ENCODE peak calls at places on chromosomes 7 and 10, in four cellular contexts. One of them, this sample, is unnamed.

GRCh38 chr7:88111136-88111748 is 108.6 kb downstream of the SRI start:
- DNase-seq in PC-9: no peak
- DNase-seq in NB4: peak
- DNase-seq in choroid plexus epithelial cell: peak
- DNase-seq in this sample: peak

GRCh38 chr10:35925511-35925910 is 283.4 kb upstream of the FZD8 start:
- DNase-seq in PC-9: no peak
- DNase-seq in NB4: no peak
- DNase-seq in choroid plexus epithelial cell: peak
- DNase-seq in this sample: no peak

GRCh38 chr7:11751807-11752389 is 80.1 kb downstream of the THSD7A start:
- DNase-seq in choroid plexus epithelial cell: peak
- DNase-seq in NB4: no peak
- DNase-seq in PC-9: no peak
- DNase-seq in this sample: no peak

GRCh38 chr7:152636436-152636835 is 39.5 kb downstream of the XRCC2 start:
- DNase-seq in choroid plexus epithelial cell: no peak
- DNase-seq in PC-9: no peak
- DNase-seq in NB4: peak
- DNase-seq in this sample: no peak

GRCh38 chr7:66500087-66500486 is 128.6 kb upstream of the KCTD7 start:
- DNase-seq in NB4: no peak
- DNase-seq in PC-9: no peak
- DNase-seq in choroid plexus epithelial cell: no peak
- DNase-seq in this sample: no peak

GRCh38 chr10:2891073-2891769 is 176.1 kb upstream of the PFKP start:
- DNase-seq in PC-9: no peak
- DNase-seq in choroid plexus epithelial cell: no peak
- DNase-seq in NB4: peak
- DNase-seq in this sample: no peak

GRCh38 chr10:120987359-120987758 is 136.2 kb downstream of the WDR11 start:
- DNase-seq in NB4: peak
- DNase-seq in choroid plexus epithelial cell: no peak
- DNase-seq in PC-9: no peak
- DNase-seq in this sample: no peak

GRCh38 chr10:2207246-2207922 is 470.1 kb upstream of the ADARB2 start:
- DNase-seq in PC-9: no peak
- DNase-seq in NB4: no peak
- DNase-seq in choroid plexus epithelial cell: no peak
- DNase-seq in this sample: no peak

GRCh38 chr10:5698062-5698461 is 13.4 kb downstream of the TASOR2 start:
- DNase-seq in choroid plexus epithelial cell: no peak
- DNase-seq in PC-9: no peak
- DNase-seq in NB4: no peak
- DNase-seq in this sample: no peak

GRCh38 chr10:15146366-15146765 is 22.1 kb downstream of the NMT2 start:
- DNase-seq in choroid plexus epithelial cell: no peak
- DNase-seq in NB4: no peak
- DNase-seq in PC-9: no peak
- DNase-seq in this sample: no peak

DNA sequence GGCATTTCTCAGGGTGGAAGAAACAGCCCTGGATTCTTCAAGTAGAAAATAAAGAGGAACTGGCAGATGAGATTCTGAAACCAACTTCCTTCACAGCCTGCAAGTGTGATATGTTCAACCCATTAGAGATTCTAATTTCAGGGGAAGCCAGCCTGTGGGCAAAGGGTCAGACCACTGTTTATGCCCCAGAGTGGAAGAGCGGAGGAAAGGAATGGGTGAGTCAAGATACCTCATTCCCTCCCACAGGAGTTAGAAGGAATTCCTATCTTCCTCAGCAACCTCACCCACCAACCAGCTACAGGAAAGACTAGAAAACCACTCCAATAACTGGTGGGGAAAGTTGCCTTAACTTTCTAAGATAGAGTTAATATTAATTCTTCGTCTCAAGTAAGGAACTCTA is 50.4 kb upstream of the BMPER start:
- DNase-seq in NB4: peak
- DNase-seq in PC-9: no peak
- DNase-seq in choroid plexus epithelial cell: peak
- DNase-seq in this sample: peak
- TF ChIP-seq CTCF in NB4: no peak
- TF ChIP-seq CTCF in PC-9: no peak
- TF ChIP-seq CTCF in choroid plexus epithelial cell: no peak
- TF ChIP-seq CTCF in this sample: no peak

GRCh38 chr7:1567893-1568292 is 1.9 kb downstream of the PSMG3 start:
- DNase-seq in PC-9: peak
- DNase-seq in NB4: no peak
- DNase-seq in choroid plexus epithelial cell: peak
- DNase-seq in this sample: no peak

GRCh38 chr7:1569440-1569832 is 396 bp downstream of the PSMG3 start:
- DNase-seq in NB4: no peak
- DNase-seq in PC-9: no peak
- DNase-seq in choroid plexus epithelial cell: no peak
- DNase-seq in this sample: no peak

GRCh38 chr7:1569016-1569415 is 816 bp downstream of the PSMG3 start:
- DNase-seq in PC-9: peak
- DNase-seq in NB4: peak
- DNase-seq in choroid plexus epithelial cell: peak
- DNase-seq in this sample: no peak

GRCh38 chr7:1566687-1567081 is 3.1 kb downstream of the PSMG3 start:
- DNase-seq in choroid plexus epithelial cell: no peak
- DNase-seq in NB4: no peak
- DNase-seq in PC-9: no peak
- DNase-seq in this sample: no peak

GRCh38 chr7:1567082-1567771 is 2.6 kb downstream of the PSMG3 start:
- DNase-seq in PC-9: peak
- DNase-seq in NB4: peak
- DNase-seq in choroid plexus epithelial cell: peak
- DNase-seq in this sample: no peak
- H3K4me3 ChIP-seq in PC-9: no peak
- H3K4me3 ChIP-seq in NB4: no peak
- H3K4me3 ChIP-seq in choroid plexus epithelial cell: no peak
- H3K4me3 ChIP-seq in this sample: no peak

DNA sequence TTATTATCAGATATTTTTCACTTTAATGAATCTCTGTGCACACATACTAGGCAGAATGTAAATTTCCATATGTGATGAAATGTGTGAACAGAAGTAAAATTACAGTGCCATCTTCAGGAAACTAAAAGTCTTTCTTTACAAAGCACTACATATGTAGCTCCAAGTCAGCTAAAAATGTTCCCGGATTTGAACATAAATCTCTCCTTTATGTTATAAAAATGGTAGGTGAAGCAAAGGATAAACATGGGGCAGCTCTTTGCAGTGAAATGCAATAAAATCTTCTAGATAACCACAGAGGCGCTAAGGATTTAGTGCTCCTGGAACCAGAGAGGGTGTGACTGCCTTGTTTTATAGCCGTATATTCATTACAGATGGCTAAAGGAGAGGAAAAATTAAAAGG is 104.9 kb upstream of the C7orf33 start:
- DNase-seq in choroid plexus epithelial cell: peak
- DNase-seq in NB4: no peak
- DNase-seq in PC-9: no peak
- DNase-seq in this sample: no peak
- TF ChIP-seq CTCF in choroid plexus epithelial cell: no peak
- TF ChIP-seq CTCF in NB4: no peak
- TF ChIP-seq CTCF in PC-9: peak
- TF ChIP-seq CTCF in this sample: no peak

GRCh38 chr10:4137299-4137698 is 352.3 kb upstream of the KLF6 start:
- DNase-seq in PC-9: no peak
- DNase-seq in choroid plexus epithelial cell: no peak
- DNase-seq in NB4: no peak
- DNase-seq in this sample: no peak
- H3K4me3 ChIP-seq in PC-9: no peak
- H3K4me3 ChIP-seq in choroid plexus epithelial cell: no peak
- H3K4me3 ChIP-seq in NB4: no peak
- H3K4me3 ChIP-seq in this sample: no peak

GRCh38 chr7:80729586-80730320 is 91.3 kb downstream of the CD36 start:
- DNase-seq in PC-9: peak
- DNase-seq in NB4: no peak
- DNase-seq in choroid plexus epithelial cell: peak
- DNase-seq in this sample: peak

GRCh38 chr7:80736371-80736770 is 97.9 kb downstream of the CD36 start:
- DNase-seq in NB4: no peak
- DNase-seq in PC-9: no peak
- DNase-seq in choroid plexus epithelial cell: no peak
- DNase-seq in this sample: no peak

GRCh38 chr7:80726731-80727130 is 88.3 kb downstream of the CD36 start:
- DNase-seq in PC-9: no peak
- DNase-seq in NB4: no peak
- DNase-seq in choroid plexus epithelial cell: no peak
- DNase-seq in this sample: no peak

GRCh38 chr7:80735330-80735729 is 96.9 kb downstream of the CD36 start:
- DNase-seq in PC-9: no peak
- DNase-seq in NB4: no peak
- DNase-seq in choroid plexus epithelial cell: no peak
- DNase-seq in this sample: no peak

GRCh38 chr7:80732635-80733034 is 94.2 kb downstream of the CD36 start:
- DNase-seq in PC-9: no peak
- DNase-seq in choroid plexus epithelial cell: no peak
- DNase-seq in NB4: peak
- DNase-seq in this sample: no peak
- TF ChIP-seq CTCF in PC-9: peak
- TF ChIP-seq CTCF in choroid plexus epithelial cell: peak
- TF ChIP-seq CTCF in NB4: peak
- TF ChIP-seq CTCF in this sample: no peak

DNA sequence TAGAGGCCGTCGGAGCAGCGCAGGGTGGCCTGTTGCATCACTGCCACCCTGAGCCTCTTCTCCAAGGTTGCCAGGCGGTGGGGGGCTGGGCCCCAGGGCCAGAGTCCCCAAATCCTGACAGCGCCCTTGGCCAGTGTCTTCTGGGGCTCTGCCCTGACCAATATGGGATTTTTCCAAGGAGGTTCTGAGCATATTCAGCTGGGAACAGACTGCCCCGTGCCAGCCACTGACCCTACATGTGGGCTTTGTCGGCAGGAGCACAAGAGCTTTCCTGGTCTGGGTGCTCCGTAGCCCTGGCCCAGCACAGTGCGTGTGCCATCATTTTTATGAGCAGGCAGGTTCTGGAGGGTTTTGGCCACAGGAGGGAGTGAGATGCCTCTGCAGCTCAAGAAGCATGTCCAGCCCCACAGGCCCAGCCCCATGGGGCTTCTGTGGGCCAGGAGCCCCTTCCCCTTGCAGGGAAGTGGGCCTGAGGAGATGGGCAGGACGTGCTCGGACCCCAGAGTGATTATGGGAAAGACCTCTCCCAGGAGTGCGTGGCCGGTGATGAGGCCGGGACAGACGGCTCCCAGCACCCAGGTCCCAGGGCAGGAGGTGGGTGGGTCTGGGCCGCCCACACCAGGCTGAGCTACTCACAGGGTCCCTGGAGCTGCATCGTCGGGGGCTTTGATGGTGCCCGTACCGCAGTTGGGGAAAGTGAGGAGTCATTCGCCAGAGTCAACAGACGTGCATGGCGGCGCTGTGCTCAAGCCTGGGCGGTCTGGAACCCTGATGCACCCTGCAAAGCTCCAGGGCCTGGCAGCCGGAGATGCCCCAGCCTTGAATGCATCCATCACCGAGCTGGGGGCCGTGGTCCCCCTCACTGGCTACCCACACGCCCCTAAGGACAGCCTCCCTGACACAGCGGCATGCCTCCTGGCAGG is 66.6 kb downstream of the PWWP2B start:
- DNase-seq in NB4: peak
- DNase-seq in PC-9: no peak
- DNase-seq in choroid plexus epithelial cell: peak
- DNase-seq in this sample: no peak
- H3K4me3 ChIP-seq in NB4: no peak
- H3K4me3 ChIP-seq in PC-9: no peak
- H3K4me3 ChIP-seq in choroid plexus epithelial cell: no peak
- H3K4me3 ChIP-seq in this sample: no peak

GRCh38 chr7:80095545-80095944 is 39.1 kb upstream of the GNAI1 start:
- DNase-seq in PC-9: no peak
- DNase-seq in NB4: no peak
- DNase-seq in choroid plexus epithelial cell: peak
- DNase-seq in this sample: no peak
- TF ChIP-seq CTCF in PC-9: peak
- TF ChIP-seq CTCF in NB4: peak
- TF ChIP-seq CTCF in choroid plexus epithelial cell: peak
- TF ChIP-seq CTCF in this sample: peak

This sample was measured in BJ.